ENCODE peak calls at places on chromosomes 1 and 21, in eight cellular contexts. W is ovary, L is esophagus muscularis mucosa, K is breast epithelium, R is HCT116, T is IMR-90, X is body of pancreas, I is uterus. S is an unnamed sample.

GRCh38 chr21:25837545-25838263 is 102.9 kb downstream of the GABPA start:
- DNase-seq in I (no peak), L (no peak), R (no peak), W (no peak), K (no peak), T (peak), X (no peak), S (no peak)

GRCh38 chr1:7888248-7889010 is 35.6 kb upstream of the UTS2 start:
- DNase-seq in K (no peak), I (no peak), X (no peak), W (no peak), L (no peak), R (no peak), T (peak), S (no peak)

GRCh38 chr1:155278689-155279160 is 1.5 kb downstream of the HCN3 start:
- DNase-seq in L (no peak), R (no peak), K (no peak), W (no peak), X (no peak), I (no peak), T (peak), S (no peak)

GRCh38 chr1:222801067-222801466 is 13.8 kb upstream of the DISP1 start:
- DNase-seq in L (no peak), X (no peak), K (no peak), T (no peak), W (no peak), I (no peak), R (no peak), S (no peak)

GRCh38 chr1:161172349-161172748 is 5.0 kb downstream of the B4GALT3 start:
- DNase-seq in T (no peak), X (no peak), R (no peak), W (peak), K (peak), I (no peak), L (no peak), S (no peak)

GRCh38 chr1:115710859-115711624 is 57.5 kb downstream of the CASQ2 start:
- DNase-seq in X (no peak), K (no peak), W (no peak), R (no peak), I (no peak), T (no peak), L (no peak), S (no peak)

GRCh38 chr1:19074361-19074901 is 118.0 kb upstream of the IFFO2 start:
- DNase-seq in T (no peak), X (no peak), K (peak), W (no peak), L (no peak), I (no peak), R (no peak), S (no peak)

GRCh38 chr1:205188132-205188531 is 23.4 kb downstream of the DSTYK start:
- DNase-seq in T (peak), I (no peak), W (no peak), L (no peak), X (no peak), K (no peak), R (no peak), S (no peak)

GRCh38 chr1:218079379-218079778 is 205.7 kb upstream of the RRP15 start:
- DNase-seq in R (no peak), L (no peak), W (no peak), I (no peak), X (no peak), K (no peak), T (no peak), S (no peak)

GRCh38 chr1:55018395-55018794 is 19.7 kb downstream of the BSND start:
- DNase-seq in I (no peak), T (no peak), L (no peak), R (no peak), K (no peak), W (no peak), X (no peak), S (no peak)

DNA sequence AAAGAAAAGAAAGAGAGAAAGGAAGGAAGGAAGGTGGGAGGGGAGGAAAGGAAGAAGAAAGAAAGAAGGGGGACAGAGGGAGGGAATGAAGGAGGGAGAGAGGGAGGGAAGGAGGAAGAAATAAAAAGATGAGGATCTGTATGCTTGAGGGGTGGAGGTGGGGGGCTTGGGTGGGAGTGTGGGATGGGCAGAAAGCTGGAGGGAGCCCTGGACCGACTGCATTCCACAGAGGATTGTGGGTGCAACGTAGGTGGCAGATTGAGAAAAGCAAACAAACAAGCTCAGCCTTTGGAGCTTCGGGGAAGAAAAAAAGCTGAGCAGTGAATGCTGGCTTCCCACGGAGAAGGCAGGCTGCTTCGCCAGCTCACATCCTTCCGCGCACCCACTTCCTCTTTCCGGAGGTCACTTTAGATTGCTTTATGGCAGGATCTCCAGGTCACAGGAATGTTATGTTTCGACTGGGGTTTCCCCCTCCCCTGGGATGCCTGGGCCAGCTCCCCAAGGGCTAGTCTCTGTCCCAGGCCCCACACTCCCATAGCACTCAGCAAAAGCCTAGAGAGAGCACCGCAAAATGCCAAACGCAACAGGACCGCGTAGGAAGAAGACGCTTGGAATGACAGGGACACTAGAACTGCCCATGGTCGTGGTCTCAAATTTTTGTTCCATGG is 20.7 kb upstream of the LGALS8 start:
- DNase-seq in X (peak), I (no peak), T (peak), K (peak), R (peak), L (no peak), W (peak), S (peak)
- TF ChIP-seq POLR2A in X (peak), I (no peak), T (no peak), K (no peak), R (no peak), L (no peak), W (no peak), S (no peak)

GRCh38 chr1:23573574-23574182 is 14.4 kb upstream of the ID3 start:
- DNase-seq in R (no peak), I (no peak), W (no peak), X (no peak), K (no peak), T (no peak), L (no peak), S (no peak)

GRCh38 chr1:23576338-23577055 is 17.2 kb upstream of the ID3 start:
- DNase-seq in K (no peak), R (no peak), T (no peak), I (no peak), W (no peak), X (no peak), L (no peak), S (no peak)

GRCh38 chr1:23577056-23577985 is 18.0 kb upstream of the ID3 start:
- DNase-seq in L (no peak), X (no peak), I (no peak), R (no peak), K (no peak), W (no peak), T (peak), S (peak)

GRCh38 chr1:23575226-23575810 is 16.0 kb upstream of the ID3 start:
- DNase-seq in R (no peak), W (no peak), T (no peak), K (no peak), L (no peak), I (no peak), X (no peak), S (no peak)

DNA sequence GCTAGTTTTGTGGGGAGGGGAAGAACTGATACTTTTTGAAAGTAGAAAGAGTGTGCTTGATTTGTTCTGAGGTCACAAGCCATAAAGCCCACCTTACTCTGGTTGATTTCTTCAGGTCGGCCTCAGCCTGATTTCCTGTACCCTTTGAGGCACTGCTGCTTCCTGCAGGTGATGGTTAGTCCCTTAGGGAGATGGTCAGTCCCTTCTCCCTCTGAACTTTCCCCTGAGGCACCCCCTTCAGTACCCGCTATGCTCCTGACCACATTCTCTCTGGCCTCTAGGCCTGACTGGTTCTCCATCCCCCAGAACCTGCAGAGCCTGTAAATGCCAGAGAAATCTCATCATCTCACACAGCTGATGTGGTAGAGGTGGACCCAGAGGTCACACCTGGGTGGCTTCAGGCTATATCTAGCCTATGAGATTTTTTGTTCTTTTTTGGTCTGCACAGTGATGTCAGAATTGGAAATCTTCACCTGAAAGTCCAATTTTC is 15.0 kb upstream of the ID3 start:
- DNase-seq in T (no peak), X (no peak), I (no peak), R (no peak), W (no peak), L (no peak), K (no peak), S (no peak)
- TF ChIP-seq POLR2A in T (no peak), X (no peak), I (no peak), R (no peak), W (no peak), L (no peak), K (no peak), S (no peak)

DNA sequence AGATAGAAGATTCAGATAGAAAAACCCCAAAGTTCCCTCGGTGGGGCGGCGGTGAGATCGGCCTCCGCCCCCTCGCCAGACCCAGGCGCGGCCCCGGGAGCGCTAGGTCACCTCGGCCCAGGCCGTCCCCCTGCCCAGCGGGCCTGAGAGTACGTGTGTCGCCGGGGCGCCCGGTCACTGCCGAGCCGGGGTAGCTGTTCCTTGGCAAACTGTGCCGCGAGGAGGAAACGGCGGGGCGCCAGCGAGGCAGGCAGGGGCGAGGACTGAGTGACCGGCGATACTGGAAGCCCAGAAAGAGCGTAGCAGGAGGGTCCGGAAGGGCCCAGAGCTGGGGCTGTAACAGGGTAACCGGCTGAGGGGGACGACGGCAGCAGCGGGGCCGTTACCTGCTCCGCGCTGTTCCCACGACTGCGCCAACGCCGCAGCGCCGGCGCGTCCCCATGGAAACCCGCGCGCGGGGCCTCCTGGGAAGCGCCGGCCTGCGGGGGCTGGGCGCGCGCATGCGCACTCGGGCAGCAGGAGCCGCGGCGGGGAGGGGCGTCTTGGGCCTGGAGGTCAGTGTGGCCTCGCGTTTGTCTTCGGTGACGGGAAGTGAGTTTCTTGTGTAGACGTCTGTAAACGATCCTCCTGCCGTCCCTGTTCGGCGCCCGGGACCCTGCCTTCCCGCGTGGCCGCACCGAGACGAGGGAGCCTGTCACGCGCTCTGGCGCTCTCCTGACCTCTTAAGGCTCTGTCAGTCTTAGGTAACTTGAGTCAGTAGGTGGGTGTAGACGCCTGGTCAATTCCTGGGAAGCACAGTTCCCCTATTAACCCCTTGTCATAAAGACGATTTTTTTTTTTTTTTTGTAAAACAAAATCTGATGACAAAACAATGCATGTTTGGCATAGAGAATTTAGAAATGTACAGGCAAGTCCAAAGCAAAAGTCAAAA is at the start of gene LCA5L:
- DNase-seq in L (peak), W (peak), X (peak), I (peak), T (peak), R (peak), K (peak), S (peak)
- TF ChIP-seq POLR2A in L (peak), W (peak), X (peak), I (peak), T (peak), R (peak), K (peak), S (peak)

GRCh38 chr1:67431869-67432578 is 1.8 kb upstream of the SERBP1 start:
- DNase-seq in W (no peak), X (no peak), T (no peak), I (no peak), L (no peak), R (no peak), K (no peak), S (no peak)

GRCh38 chr1:67431156-67431765 is 1.1 kb upstream of the SERBP1 start:
- DNase-seq in R (no peak), K (no peak), X (no peak), W (no peak), T (no peak), I (no peak), L (no peak), S (no peak)

GRCh38 chr1:67429528-67430357 is 459 bp downstream of the SERBP1 start:
- DNase-seq in T (no peak), X (peak), I (peak), K (peak), L (no peak), W (peak), R (no peak), S (peak)

GRCh38 chr1:67429011-67429527 is 1.1 kb downstream of the SERBP1 start:
- DNase-seq in I (no peak), T (no peak), K (no peak), W (no peak), X (no peak), R (no peak), L (no peak), S (peak)

DNA sequence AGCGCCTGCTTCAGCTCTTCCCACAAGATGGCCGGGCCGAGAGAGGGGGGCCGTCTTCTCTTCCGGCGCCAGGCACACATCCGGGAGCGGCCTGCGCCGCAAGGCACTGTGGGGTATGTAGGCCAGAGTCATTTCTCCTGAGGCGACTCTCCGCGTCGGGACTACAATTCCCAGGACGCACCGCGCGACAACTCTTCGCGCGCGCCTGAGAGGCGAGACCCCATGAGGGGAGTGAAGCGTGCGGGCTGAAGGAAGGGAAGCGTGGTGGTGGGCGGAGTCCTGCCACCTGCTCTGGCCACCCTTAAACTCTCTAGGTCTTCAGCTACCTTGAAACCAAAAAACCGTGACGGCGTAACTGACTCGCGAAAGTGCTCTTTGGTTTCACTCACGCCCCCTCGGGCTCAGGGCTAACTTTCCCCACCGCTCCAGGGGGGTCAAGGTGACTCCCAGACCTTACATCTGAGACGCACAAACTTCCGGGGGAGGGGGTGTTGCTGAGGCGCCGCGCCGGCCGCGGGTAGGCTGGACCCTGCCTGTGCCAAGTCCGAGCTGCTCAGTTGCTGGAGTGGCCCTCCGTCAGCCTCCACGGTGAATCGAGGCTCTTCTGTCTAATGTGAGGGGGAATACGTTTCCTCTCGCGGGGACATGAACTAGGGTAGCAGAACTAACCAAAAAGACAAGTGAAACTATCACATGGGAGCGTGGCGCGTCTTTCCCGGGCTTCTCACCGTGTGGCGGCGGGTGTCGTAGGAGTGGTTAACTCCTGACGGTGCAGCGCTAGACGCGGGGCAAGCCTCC is at the start of gene SERBP1:
- DNase-seq in X (peak), T (peak), W (peak), K (peak), L (peak), R (peak), I (peak), S (peak)
- TF ChIP-seq POLR2A in X (peak), T (peak), W (peak), K (peak), L (no peak), R (peak), I (peak), S (peak)

S was measured in gastrocnemius medialis.